ENCODE peak calls at places on chromosome 6, in seven cellular contexts. I, N, Z, W, T, K and D are unnamed samples.

GRCh38 chr6:14147891-14148290 is 30.3 kb downstream of the CD83 start:
- DNase-seq in T (no peak), W (no peak), I (no peak), Z (no peak), K (no peak), N (no peak), D (no peak)

GRCh38 chr6:152206072-152206818 is 398.8 kb downstream of the ESR1 start:
- DNase-seq in I (peak), N (peak), W (no peak), K (peak), Z (no peak), T (peak), D (no peak)

GRCh38 chr6:104462811-104463599 is 396.7 kb downstream of the HACE1 start:
- DNase-seq in T (no peak), I (peak), K (no peak), N (no peak), Z (no peak), W (no peak), D (peak)

GRCh38 chr6:158752613-158753012 is 66.6 kb downstream of the EZR start:
- DNase-seq in K (no peak), T (no peak), Z (no peak), W (no peak), I (no peak), N (no peak), D (peak)

GRCh38 chr6:106116125-106116524 is 30.0 kb downstream of the PRDM1 start:
- DNase-seq in W (no peak), T (no peak), I (no peak), N (no peak), K (no peak), Z (no peak), D (no peak)

GRCh38 chr6:136889271-136890193 is 32.6 kb upstream of the SLC35D3 start:
- DNase-seq in T (no peak), Z (no peak), I (peak), W (no peak), N (no peak), K (no peak), D (no peak)

GRCh38 chr6:136726837-136727557 is 65.3 kb downstream of the MAP3K5 start:
- DNase-seq in K (no peak), N (no peak), W (no peak), I (no peak), Z (no peak), T (no peak), D (no peak)

GRCh38 chr6:27617700-27618689 is 145.1 kb upstream of the ZNF184 start:
- DNase-seq in W (no peak), K (peak), T (peak), I (no peak), Z (no peak), N (no peak), D (no peak)

GRCh38 chr6:111478749-111479148 is 4.3 kb downstream of the REV3L start:
- DNase-seq in K (peak), T (peak), W (peak), Z (peak), I (peak), N (no peak), D (no peak)

GRCh38 chr6:148535976-148536375 is 193.3 kb downstream of the SASH1 start:
- DNase-seq in W (no peak), Z (no peak), K (no peak), I (no peak), T (no peak), N (no peak), D (no peak)

GRCh38 chr6:152296648-152297376 is 340.4 kb downstream of the SYNE1 start:
- DNase-seq in T (no peak), K (no peak), W (no peak), N (no peak), I (peak), Z (no peak), D (no peak)

GRCh38 chr6:169253341-169253740 is 305 bp downstream of the THBS2 start:
- DNase-seq in N (no peak), W (no peak), Z (no peak), I (no peak), K (no peak), T (no peak), D (no peak)

GRCh38 chr6:106547961-106548453 is 81.3 kb downstream of the RTN4IP1 start:
- DNase-seq in T (no peak), K (peak), I (peak), Z (no peak), N (peak), W (no peak), D (no peak)

GRCh38 chr6:31752739-31753319 is 9.6 kb upstream of the SAPCD1 start:
- DNase-seq in N (no peak), K (no peak), I (no peak), W (no peak), T (no peak), Z (no peak), D (no peak)

GRCh38 chr6:2448826-2449571 is 203.6 kb upstream of the GMDS start:
- DNase-seq in N (no peak), K (peak), T (peak), Z (no peak), W (peak), I (peak), D (peak)

GRCh38 chr6:88653936-88654335 is 309.5 kb downstream of the RNGTT start:
- DNase-seq in W (no peak), Z (no peak), I (no peak), T (no peak), N (no peak), K (no peak), D (no peak)

GRCh38 chr6:163338671-163339405 is 75.7 kb upstream of the QKI start:
- DNase-seq in K (no peak), T (no peak), N (no peak), Z (no peak), I (no peak), W (no peak), D (no peak)

GRCh38 chr6:113718588-113718987 is 138.6 kb upstream of the MARCKS start:
- DNase-seq in N (no peak), I (no peak), T (no peak), K (no peak), W (no peak), Z (no peak), D (no peak)

GRCh38 chr6:22642254-22642653 is 72.9 kb downstream of the HDGFL1 start:
- DNase-seq in K (no peak), Z (no peak), W (no peak), N (no peak), T (no peak), I (no peak), D (no peak)

GRCh38 chr6:42978487-42978792 is 541 bp downstream of the PEX6 start:
- DNase-seq in K (peak), N (no peak), T (no peak), Z (no peak), W (no peak), I (no peak), D (no peak)

GRCh38 chr6:74731921-74732320 is 473.9 kb downstream of the COL12A1 start:
- DNase-seq in W (no peak), Z (no peak), K (no peak), I (no peak), T (no peak), N (no peak), D (no peak)

GRCh38 chr6:108798672-108799355 is 49.4 kb upstream of the ARMC2 start:
- DNase-seq in I (no peak), T (no peak), K (no peak), Z (no peak), W (no peak), N (no peak), D (peak)

GRCh38 chr6:146582857-146583256 is 15.9 kb upstream of the ADGB start:
- DNase-seq in I (no peak), W (no peak), K (no peak), T (no peak), Z (no peak), N (no peak), D (no peak)

GRCh38 chr6:15121977-15122550 is 123.8 kb upstream of the JARID2 start:
- DNase-seq in Z (no peak), W (no peak), N (no peak), T (no peak), K (no peak), I (no peak), D (no peak)

GRCh38 chr6:166194885-166195860 is 27.5 kb upstream of the TBXT start:
- DNase-seq in K (no peak), T (no peak), W (no peak), N (no peak), I (no peak), Z (no peak), D (no peak)

GRCh38 chr6:9482030-9482731 is 932.7 kb downstream of the TFAP2A start:
- DNase-seq in K (no peak), Z (no peak), N (no peak), I (no peak), W (peak), T (peak), D (no peak)

GRCh38 chr6:128235556-128235955 is 284.8 kb downstream of the PTPRK start:
- DNase-seq in Z (no peak), W (peak), N (no peak), K (no peak), T (no peak), I (no peak), D (no peak)

GRCh38 chr6:40268166-40268958 is 318.8 kb downstream of the LRFN2 start:
- DNase-seq in Z (no peak), K (no peak), N (no peak), I (no peak), W (no peak), T (no peak), D (no peak)

GRCh38 chr6:159170333-159170672 is 1.1 kb downstream of the FNDC1 start:
- DNase-seq in Z (no peak), W (no peak), I (no peak), N (no peak), T (no peak), K (no peak), D (no peak)

GRCh38 chr6:108648186-108648585 is 87.5 kb downstream of the FOXO3 start:
- DNase-seq in W (no peak), I (no peak), N (no peak), T (no peak), K (no peak), Z (no peak), D (no peak)

GRCh38 chr6:21597706-21598273 is 4.2 kb downstream of the SOX4 start:
- DNase-seq in Z (no peak), W (no peak), N (no peak), I (no peak), K (no peak), T (no peak), D (peak)
- TF ChIP-seq SIN3A in Z (no peak), W (no peak), N (no peak), I (no peak), K (no peak), T (no peak), D (no peak)

GRCh38 chr6:79421707-79422484 is 115.3 kb downstream of the LCA5 start:
- DNase-seq in Z (peak), W (no peak), N (no peak), K (no peak), I (no peak), T (no peak), D (peak)
- TF ChIP-seq SIN3A in Z (no peak), W (no peak), N (no peak), K (no peak), I (no peak), T (no peak), D (no peak)

DNA sequence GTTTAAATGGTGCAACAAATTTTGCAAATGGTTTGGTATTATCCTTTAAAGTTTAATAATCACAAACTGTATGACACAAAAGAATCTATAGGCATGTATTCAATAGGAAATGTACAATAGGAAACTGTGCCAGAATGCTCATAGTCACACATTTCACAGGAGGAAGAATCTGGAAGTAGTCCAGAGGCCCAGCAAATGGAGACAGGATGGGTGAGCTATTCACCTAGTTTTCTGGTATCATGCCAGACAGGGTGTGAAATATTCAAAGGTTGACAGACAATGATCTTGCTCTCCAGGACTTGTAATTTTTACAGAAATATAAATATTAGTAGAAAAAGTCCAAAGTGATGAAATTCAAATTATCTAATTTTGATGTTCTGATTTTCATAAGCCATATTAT is 520.1 kb upstream of the IMPG1 start:
- DNase-seq in Z (no peak), N (no peak), W (no peak), T (no peak), I (no peak), K (no peak), D (no peak)
- TF ChIP-seq SIN3A in Z (no peak), N (no peak), W (no peak), T (no peak), I (no peak), K (no peak), D (no peak)

GRCh38 chr6:138832182-138832581 is 36.3 kb downstream of the ECT2L start:
- DNase-seq in T (no peak), Z (no peak), K (no peak), W (no peak), I (no peak), N (no peak), D (no peak)

GRCh38 chr6:138830273-138830672 is 34.4 kb downstream of the ECT2L start:
- DNase-seq in N (no peak), T (no peak), K (no peak), W (no peak), Z (no peak), I (no peak), D (no peak)

GRCh38 chr6:138837246-138837645 is 41.4 kb downstream of the ECT2L start:
- DNase-seq in T (no peak), W (no peak), K (no peak), I (no peak), Z (no peak), N (no peak), D (no peak)

DNA sequence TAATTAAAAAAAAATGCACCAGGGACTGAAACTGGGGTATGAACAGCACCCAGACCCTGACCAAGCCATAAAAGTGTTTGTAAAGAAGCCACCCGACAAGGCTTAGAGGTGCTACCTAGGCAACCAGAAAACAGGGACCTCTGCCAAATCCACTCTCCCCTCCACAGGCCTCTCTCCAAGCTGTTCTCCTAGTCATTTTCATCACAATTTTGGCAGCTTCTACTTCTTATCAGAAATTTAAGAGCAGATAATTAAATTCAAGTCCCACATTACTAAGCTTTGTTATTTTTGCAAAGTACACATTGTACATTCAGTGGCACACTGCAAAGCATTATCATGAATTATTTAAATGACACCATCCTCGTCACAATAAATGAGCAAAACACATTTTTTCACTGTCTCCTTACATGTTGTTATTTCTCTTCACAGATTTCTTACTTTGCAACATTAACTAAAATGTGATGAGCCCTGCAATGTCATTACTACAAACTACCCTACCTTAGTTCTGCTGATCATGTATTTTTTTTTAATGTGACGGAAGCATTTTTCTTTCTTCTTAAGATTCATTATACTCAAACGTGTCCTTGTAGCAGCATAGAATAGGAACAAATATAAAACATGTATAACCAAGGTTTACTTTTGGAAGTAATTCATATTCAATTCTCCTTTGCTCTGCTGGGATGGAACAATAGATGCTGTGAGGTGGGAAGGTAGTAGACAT is 38.1 kb downstream of the ECT2L start:
- DNase-seq in Z (no peak), I (no peak), N (no peak), K (no peak), T (no peak), W (no peak), D (no peak)
- TF ChIP-seq SIN3A in Z (no peak), I (no peak), N (no peak), K (no peak), T (no peak), W (no peak), D (no peak)

GRCh38 chr6:109961666-109962065 is 16.4 kb upstream of the GPR6 start:
- DNase-seq in I (no peak), T (peak), Z (no peak), W (no peak), K (no peak), N (no peak), D (no peak)
- TF ChIP-seq SIN3A in I (no peak), T (peak), Z (no peak), W (no peak), K (no peak), N (no peak), D (no peak)

GRCh38 chr6:34418367-34418766 is 7.5 kb downstream of the RPS10 start:
- DNase-seq in I (no peak), Z (no peak), N (no peak), W (no peak), K (no peak), T (no peak), D (no peak)

GRCh38 chr6:34416877-34417371 is 8.9 kb downstream of the RPS10 start:
- DNase-seq in N (no peak), K (no peak), Z (no peak), T (no peak), I (no peak), W (no peak), D (no peak)

GRCh38 chr6:34414999-34415858 is 10.6 kb downstream of the RPS10 start:
- DNase-seq in Z (no peak), K (peak), N (no peak), I (peak), W (no peak), T (peak), D (peak)

GRCh38 chr6:34412054-34412453 is 13.8 kb downstream of the RPS10 start:
- DNase-seq in K (no peak), W (no peak), Z (no peak), T (no peak), I (no peak), N (no peak), D (no peak)

DNA sequence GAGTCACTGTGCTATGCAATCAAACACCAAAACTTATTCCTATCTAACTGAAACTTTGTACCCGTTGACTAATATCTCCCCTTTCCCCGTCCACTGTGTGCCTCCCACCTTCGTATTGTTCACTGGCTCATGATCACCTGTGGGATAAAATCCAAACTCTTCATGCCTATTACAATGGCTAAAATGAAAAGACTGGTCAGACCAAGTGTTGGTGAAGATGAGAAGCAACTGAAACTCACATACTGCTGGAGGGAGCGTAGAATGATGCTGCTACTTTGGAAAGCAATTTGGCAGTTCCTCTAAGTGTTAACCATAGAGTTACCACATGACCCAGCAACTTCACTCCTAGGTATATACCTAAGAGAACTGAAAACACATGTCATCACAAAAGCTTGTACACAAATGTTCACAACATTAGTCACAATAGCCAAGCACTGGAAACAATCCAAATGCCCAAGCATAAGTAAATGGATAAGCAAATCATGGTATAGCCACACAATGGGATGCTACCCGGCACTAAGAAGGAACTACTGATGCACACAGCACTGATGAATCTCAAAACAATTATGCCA is 13.1 kb downstream of the RPS10 start:
- DNase-seq in I (no peak), T (no peak), W (no peak), Z (no peak), N (no peak), K (no peak), D (no peak)
- TF ChIP-seq SIN3A in I (no peak), T (no peak), W (no peak), Z (no peak), N (no peak), K (no peak), D (no peak)

GRCh38 chr6:100347901-100348550 is 116.7 kb downstream of the SIM1 start:
- DNase-seq in K (no peak), T (no peak), Z (no peak), W (no peak), N (no peak), I (no peak), D (no peak)

GRCh38 chr6:100350139-100350538 is 114.6 kb downstream of the SIM1 start:
- DNase-seq in T (no peak), I (no peak), W (no peak), N (no peak), Z (no peak), K (no peak), D (no peak)

GRCh38 chr6:100349366-100349765 is 115.4 kb downstream of the SIM1 start:
- DNase-seq in I (no peak), N (no peak), W (no peak), K (no peak), T (no peak), Z (no peak), D (no peak)

DNA sequence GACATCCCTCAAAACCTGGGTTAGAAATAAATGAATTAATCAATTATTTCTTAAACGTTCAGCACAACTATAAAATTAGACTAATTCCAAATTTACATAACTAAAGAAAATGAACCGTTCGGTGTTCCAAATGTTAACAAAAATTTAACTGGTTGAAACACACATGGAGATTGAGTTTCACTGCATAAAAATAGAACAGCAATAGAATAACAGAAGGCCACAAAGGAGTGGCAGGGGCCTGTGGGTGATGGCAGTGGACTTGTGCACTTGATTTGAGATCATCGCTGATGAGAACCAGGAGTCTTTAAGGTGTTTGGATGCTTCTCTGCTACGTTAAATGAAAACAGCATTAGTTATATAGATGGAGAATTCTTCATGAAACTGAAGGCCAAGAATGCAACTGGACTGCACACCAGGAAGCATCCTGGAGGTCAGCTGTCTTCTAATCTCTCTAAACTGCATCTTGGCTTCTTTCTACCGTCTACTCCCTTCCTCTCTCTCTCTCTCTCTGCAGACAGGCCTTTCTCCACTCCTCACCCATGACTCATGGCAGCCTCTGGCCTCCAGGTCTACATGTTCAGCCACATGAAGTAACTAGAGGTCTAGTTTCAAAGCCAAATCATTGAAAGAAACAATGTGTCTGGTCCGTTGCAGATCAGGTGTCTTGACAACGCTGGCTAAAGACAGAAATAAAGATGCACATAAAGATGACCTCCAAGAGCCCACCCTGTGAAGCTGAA is 111.3 kb downstream of the SIM1 start:
- DNase-seq in K (no peak), T (no peak), Z (no peak), W (no peak), N (no peak), I (no peak), D (no peak)
- TF ChIP-seq SIN3A in K (no peak), T (no peak), Z (no peak), W (no peak), N (no peak), I (no peak), D (no peak)

GRCh38 chr6:132004668-132005067 is 53.5 kb upstream of the CCN2 start:
- DNase-seq in I (no peak), K (no peak), T (no peak), W (no peak), Z (no peak), N (no peak), D (no peak)

GRCh38 chr6:132005177-132005576 is 54.0 kb upstream of the CCN2 start:
- DNase-seq in K (no peak), W (no peak), N (no peak), I (no peak), T (no peak), Z (no peak), D (no peak)

GRCh38 chr6:132009175-132009574 is 58.0 kb upstream of the CCN2 start:
- DNase-seq in I (no peak), K (no peak), T (no peak), W (no peak), Z (no peak), N (no peak), D (no peak)

GRCh38 chr6:132011582-132011981 is 60.4 kb upstream of the CCN2 start:
- DNase-seq in T (no peak), W (no peak), Z (no peak), N (no peak), K (no peak), I (no peak), D (no peak)

GRCh38 chr6:132007474-132008190 is 56.5 kb upstream of the CCN2 start:
- DNase-seq in Z (no peak), I (peak), K (no peak), T (no peak), W (peak), N (no peak), D (no peak)
- TF ChIP-seq SIN3A in Z (no peak), I (no peak), K (no peak), T (no peak), W (no peak), N (no peak), D (no peak)